ENCODE peak calls at places on chromosomes 3 and 15, in ten cellular contexts. H, Q, W, V, A, R, G, P, D and L are unnamed samples.
A peak's percentile ranks its signal among the peaks of the same experiment; 100 is the strongest.

GRCh38 chr3:120025520-120025919 is 68.7 kb downstream of the GSK3B start:
- DNase-seq in H (no peak), Q (no peak), W (no peak), V (no peak), A (no peak), R (no peak), G (no peak), P (no peak), D (no peak), L (no peak)

GRCh38 chr3:71241981-71242552 is 341.5 kb downstream of the FOXP1 start:
- DNase-seq in H (no peak), Q (no peak), W (no peak), V (no peak), A (no peak), R (no peak), G (no peak), P (no peak), D (no peak), L (no peak)

GRCh38 chr3:157098823-157099185 is 61.1 kb downstream of the CCNL1 start:
- DNase-seq in H (no peak), Q (no peak), W (no peak), V (no peak), A (no peak), R (no peak), G (no peak), P (no peak), D (no peak), L (no peak)

GRCh38 chr15:58669108-58669507 is 80.4 kb downstream of the ADAM10 start:
- DNase-seq in H (no peak), Q (peak; percentile 35), W (no peak), V (no peak), A (no peak), R (no peak), G (no peak), P (no peak), D (no peak), L (no peak)

GRCh38 chr15:94930945-94931344 is 699.6 kb downstream of the MCTP2 start:
- DNase-seq in H (no peak), Q (no peak), W (no peak), V (no peak), A (no peak), R (no peak), G (no peak), P (no peak), D (no peak), L (no peak)

GRCh38 chr3:33402936-33403335 is 37.3 kb downstream of the UBP1 start:
- DNase-seq in H (no peak), Q (no peak), W (no peak), V (no peak), A (no peak), R (no peak), G (no peak), P (no peak), D (no peak), L (no peak)

GRCh38 chr15:60649845-60650548 is 171.1 kb upstream of the ICE2 start:
- DNase-seq in H (no peak), Q (no peak), W (peak; percentile 57), V (peak; percentile 59), A (peak; percentile 41), R (no peak), G (no peak), P (no peak), D (no peak), L (no peak)

GRCh38 chr15:45091161-45091560 is 22.8 kb downstream of the DUOX2 start:
- DNase-seq in H (no peak), Q (peak; percentile 33), W (no peak), V (no peak), A (peak; percentile 50), R (no peak), G (no peak), P (peak; percentile 14), D (no peak), L (no peak)

GRCh38 chr3:171129827-171130226 is 103.3 kb upstream of the SLC2A2 start:
- DNase-seq in H (no peak), Q (no peak), W (no peak), V (no peak), A (peak; percentile 58), R (no peak), G (no peak), P (no peak), D (no peak), L (no peak)

GRCh38 chr3:58352624-58353023 is 19.9 kb downstream of the PXK start:
- DNase-seq in H (no peak), Q (no peak), W (no peak), V (no peak), A (no peak), R (no peak), G (no peak), P (no peak), D (no peak), L (peak; percentile 73)

GRCh38 chr15:41832875-41833274 is 5.0 kb downstream of the JMJD7 start:
- DNase-seq in H (no peak), Q (no peak), W (no peak), V (no peak), A (no peak), R (no peak), G (no peak), P (no peak), D (no peak), L (no peak)

GRCh38 chr15:43225201-43225949 is 4.6 kb upstream of the EPB42 start:
- DNase-seq in H (peak; percentile 56), Q (peak; percentile 56), W (peak; percentile 45), V (peak; percentile 40), A (peak; percentile 63), R (peak; percentile 71), G (no peak), P (peak; percentile 52), D (peak; percentile 56), L (peak; percentile 85)

GRCh38 chr15:82999905-83000671 is 11.4 kb downstream of the C15orf40 start:
- DNase-seq in H (no peak), Q (peak; percentile 47), W (peak; percentile 43), V (peak; percentile 15), A (peak; percentile 28), R (peak; percentile 68), G (no peak), P (peak; percentile 69), D (peak; percentile 71), L (peak; percentile 78)

GRCh38 chr3:15428539-15428938 is 1.1 kb downstream of the EAF1 start:
- DNase-seq in H (no peak), Q (peak; percentile 26), W (no peak), V (no peak), A (no peak), R (no peak), G (no peak), P (peak; percentile 15), D (peak; percentile 21), L (peak; percentile 37)

GRCh38 chr15:32649336-32649735 is 7.8 kb downstream of the SCG5 start:
- DNase-seq in H (no peak), Q (no peak), W (no peak), V (no peak), A (peak; percentile 63), R (no peak), G (no peak), P (peak; percentile 47), D (no peak), L (peak; percentile 15)
- TF ChIP-seq CTCF in H (no peak), Q (peak; percentile 28), W (no peak), V (no peak), A (peak; percentile 53), R (peak; percentile 61), G (peak; percentile 60), P (peak; percentile 55), D (peak; percentile 26), L (peak; percentile 25)

GRCh38 chr3:141065258-141065657 is 14.1 kb downstream of the SPSB4 start:
- DNase-seq in H (no peak), Q (no peak), W (no peak), V (no peak), A (no peak), R (no peak), G (no peak), P (no peak), D (no peak), L (no peak)

GRCh38 chr3:141065841-141066592 is 14.9 kb downstream of the SPSB4 start:
- DNase-seq in H (no peak), Q (no peak), W (no peak), V (no peak), A (no peak), R (no peak), G (no peak), P (no peak), D (no peak), L (no peak)

GRCh38 chr3:141064255-141064926 is 13.2 kb downstream of the SPSB4 start:
- DNase-seq in H (no peak), Q (no peak), W (no peak), V (no peak), A (no peak), R (no peak), G (no peak), P (no peak), D (no peak), L (no peak)

GRCh38 chr3:141067559-141067958 is 16.4 kb downstream of the SPSB4 start:
- DNase-seq in H (no peak), Q (no peak), W (no peak), V (no peak), A (no peak), R (no peak), G (no peak), P (no peak), D (no peak), L (no peak)

DNA sequence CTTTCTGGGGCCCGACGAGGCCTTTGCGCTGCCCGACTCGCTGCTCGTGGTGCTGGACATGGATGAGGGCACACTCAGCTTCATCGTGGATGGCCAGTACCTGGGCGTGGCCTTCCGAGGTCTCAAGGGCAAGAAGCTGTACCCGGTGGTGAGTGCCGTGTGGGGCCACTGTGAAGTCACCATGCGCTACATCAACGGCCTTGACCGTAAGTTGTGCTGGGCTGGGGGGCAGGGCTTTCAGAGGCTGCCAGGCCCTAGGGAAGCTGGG is 15.4 kb downstream of the SPSB4 start:
- DNase-seq in H (no peak), Q (no peak), W (no peak), V (no peak), A (no peak), R (no peak), G (no peak), P (no peak), D (no peak), L (no peak)
- TF ChIP-seq MAX in H (no peak), Q (no peak), W (no peak), V (no peak), A (no peak), R (no peak), G (no peak), P (no peak), D (no peak), L (no peak)

DNA sequence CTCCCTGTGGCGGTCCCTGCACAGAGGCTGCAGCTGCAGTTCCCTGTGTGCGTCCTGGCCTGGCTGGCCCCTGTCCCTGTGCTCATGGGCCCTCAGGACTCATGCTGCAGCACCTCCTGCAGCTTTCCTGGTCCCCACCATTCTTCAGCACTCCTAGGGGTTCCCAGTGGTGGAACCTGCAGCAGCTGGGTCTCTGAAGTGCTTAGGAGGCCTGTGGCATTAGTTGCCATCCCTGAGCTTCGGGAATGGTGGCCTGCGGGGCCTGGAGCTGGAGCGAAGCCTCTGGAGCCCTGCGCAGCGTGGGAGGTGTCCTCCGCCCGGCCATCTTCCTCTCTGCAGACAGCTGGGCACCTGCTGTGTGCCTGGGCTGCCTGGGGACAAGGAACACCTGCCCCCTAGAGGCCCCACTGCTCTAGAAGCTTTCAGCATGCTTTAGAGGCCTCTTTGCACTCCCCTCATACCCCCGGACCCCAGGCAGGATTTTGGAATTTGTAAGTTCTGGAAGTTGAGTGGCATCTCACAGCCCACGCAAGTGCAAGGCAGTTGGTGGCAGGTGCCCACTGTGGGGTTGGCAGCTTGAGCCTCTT is 13.1 kb downstream of the PLXNA1 start:
- DNase-seq in H (no peak), Q (no peak), W (no peak), V (no peak), A (no peak), R (no peak), G (no peak), P (no peak), D (no peak), L (no peak)
- TF ChIP-seq CTCF in H (no peak), Q (no peak), W (no peak), V (no peak), A (no peak), R (peak; percentile 27), G (peak; percentile 34), P (no peak), D (peak; percentile 4), L (no peak)

GRCh38 chr3:38829404-38829803 is 13.4 kb upstream of the SCN10A start:
- DNase-seq in H (no peak), Q (peak; percentile 19), W (no peak), V (no peak), A (peak; percentile 39), R (peak; percentile 14), G (no peak), P (peak; percentile 32), D (peak; percentile 73), L (peak; percentile 88)
- TF ChIP-seq MAX in H (no peak), Q (no peak), W (no peak), V (no peak), A (no peak), R (no peak), G (no peak), P (no peak), D (no peak), L (no peak)